ENCODE peak calls at places on chromosomes 3 and 15, in six cellular contexts. A, B, W, G, K and Q are unnamed samples.

GRCh38 chr15:41930221-41930866 is 36.5 kb upstream of the SPTBN5 start:
- DNase-seq in A (peak; percentile 95), B (peak; percentile 64), W (peak; percentile 94), G (peak; percentile 97), K (peak; percentile 84), Q (no peak)

GRCh38 chr15:90184786-90185704 is 16.1 kb upstream of the SEMA4B start:
- DNase-seq in A (peak; percentile 32), B (peak; percentile 75), W (no peak), G (no peak), K (peak; percentile 81), Q (no peak)

GRCh38 chr3:129577925-129578742 is 28.3 kb downstream of the PLXND1 start:
- DNase-seq in A (no peak), B (no peak), W (no peak), G (no peak), K (peak; percentile 74), Q (no peak)

GRCh38 chr3:18122264-18122663 is 302.9 kb downstream of the SATB1 start:
- DNase-seq in A (no peak), B (no peak), W (no peak), G (no peak), K (no peak), Q (no peak)

GRCh38 chr3:144112036-144112435 is 140.4 kb downstream of the DIPK2A start:
- DNase-seq in A (no peak), B (no peak), W (no peak), G (no peak), K (no peak), Q (no peak)

GRCh38 chr3:144403040-144403457 is 431.4 kb downstream of the DIPK2A start:
- DNase-seq in A (no peak), B (no peak), W (no peak), G (no peak), K (no peak), Q (no peak)

GRCh38 chr15:23437673-23438072 is 9.4 kb downstream of the GOLGA6L2 start:
- DNase-seq in A (no peak), B (no peak), W (no peak), G (no peak), K (no peak), Q (no peak)

GRCh38 chr15:58243083-58243482 is 104.9 kb downstream of the AQP9 start:
- DNase-seq in A (no peak), B (no peak), W (no peak), G (no peak), K (no peak), Q (no peak)

GRCh38 chr3:191963182-191963581 is 502.2 kb downstream of the PYDC2 start:
- DNase-seq in A (peak; percentile 83), B (no peak), W (peak; percentile 84), G (no peak), K (no peak), Q (no peak)

GRCh38 chr3:10470666-10471336 is 34.6 kb downstream of the ATP2B2 start:
- DNase-seq in A (no peak), B (no peak), W (no peak), G (no peak), K (no peak), Q (no peak)

GRCh38 chr15:61824291-61824690 is 236.0 kb downstream of the VPS13C start:
- DNase-seq in A (no peak), B (no peak), W (no peak), G (no peak), K (no peak), Q (no peak)

GRCh38 chr15:42800731-42801474 is 64.0 kb upstream of the CDAN1 start:
- DNase-seq in A (no peak), B (no peak), W (no peak), G (no peak), K (no peak), Q (no peak)

GRCh38 chr15:62790531-62790930 is 252.0 kb upstream of the TPM1 start:
- DNase-seq in A (no peak), B (no peak), W (no peak), G (no peak), K (no peak), Q (no peak)

GRCh38 chr15:85690546-85691226 is 104.0 kb downstream of the KLHL25 start:
- DNase-seq in A (no peak), B (no peak), W (no peak), G (no peak), K (no peak), Q (no peak)

GRCh38 chr3:48155122-48155521 is 33.1 kb downstream of the CDC25A start:
- DNase-seq in A (peak; percentile 68), B (no peak), W (peak; percentile 33), G (peak; percentile 94), K (no peak), Q (no peak)

GRCh38 chr15:25719101-25719985 is 143.8 kb downstream of the ATP10A start:
- DNase-seq in A (no peak), B (no peak), W (no peak), G (no peak), K (no peak), Q (no peak)

GRCh38 chr3:116155830-116156229 is 289.5 kb downstream of the LSAMP start:
- DNase-seq in A (no peak), B (no peak), W (no peak), G (peak; percentile 26), K (no peak), Q (no peak)

GRCh38 chr3:14377838-14378169 is 24.6 kb upstream of the SLC6A6 start:
- DNase-seq in A (no peak), B (no peak), W (no peak), G (no peak), K (peak; percentile 48), Q (no peak)

GRCh38 chr3:53628546-53629395 is 134.4 kb downstream of the CACNA1D start:
- DNase-seq in A (no peak), B (no peak), W (no peak), G (no peak), K (no peak), Q (no peak)

DNA sequence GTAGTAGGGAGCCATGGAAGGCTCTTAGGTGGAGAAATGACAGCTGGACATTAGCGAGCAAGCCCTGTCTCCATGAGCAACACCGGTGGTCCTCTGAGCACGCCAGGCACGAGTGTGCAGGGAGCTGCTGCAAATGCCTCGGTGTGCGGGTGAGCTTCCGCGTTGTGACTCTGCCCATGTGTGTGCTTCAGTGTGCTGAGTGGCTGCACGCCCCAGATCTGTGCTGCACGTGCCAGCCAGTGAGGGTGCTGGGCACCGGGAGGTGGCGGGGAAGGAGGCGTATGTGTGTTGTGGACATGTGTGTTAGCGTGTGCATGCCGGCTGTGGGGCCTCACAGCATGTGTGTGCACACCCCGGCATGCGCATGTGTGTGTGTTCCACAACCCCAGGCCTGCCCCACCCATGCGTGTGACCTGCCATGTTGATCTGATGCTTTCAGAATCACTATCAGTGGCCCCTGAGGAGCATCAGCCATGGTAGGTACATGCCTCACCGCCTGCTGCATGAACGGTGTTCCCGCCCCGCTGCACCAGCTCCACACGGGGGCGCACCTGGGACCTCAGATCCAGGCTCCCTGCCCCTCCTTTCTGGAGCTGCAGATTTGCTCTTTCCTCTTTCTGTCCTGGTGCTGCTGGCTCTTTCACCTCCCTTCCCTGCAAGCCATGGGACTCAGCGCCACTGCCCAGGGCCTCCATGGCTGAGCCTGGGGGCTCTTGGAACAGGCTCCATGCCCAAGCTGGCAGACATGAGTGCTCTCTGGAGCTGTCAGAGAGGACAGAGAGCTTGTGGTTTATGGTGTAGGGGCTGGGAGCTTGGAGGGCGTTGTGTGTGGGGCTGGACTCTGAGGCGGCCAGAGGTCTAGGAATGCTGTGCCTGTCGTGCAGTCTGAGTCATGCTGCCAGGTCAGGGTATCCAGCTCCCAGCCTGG is 169.4 kb downstream of the TBC1D2B start:
- DNase-seq in A (peak; percentile 50), B (no peak), W (no peak), G (peak; percentile 18), K (peak; percentile 43), Q (peak; percentile 31)
- TF ChIP-seq CTCF in A (peak; percentile 77), B (peak; percentile 48), W (peak; percentile 57), G (peak; percentile 32), K (peak; percentile 46), Q (peak; percentile 65)

GRCh38 chr3:162742159-162742717 is 1245.6 kb downstream of the OTOL1 start:
- DNase-seq in A (no peak), B (no peak), W (no peak), G (no peak), K (no peak), Q (no peak)

GRCh38 chr3:162738778-162739177 is 1242.2 kb downstream of the OTOL1 start:
- DNase-seq in A (peak; percentile 36), B (no peak), W (peak; percentile 6), G (peak; percentile 48), K (no peak), Q (no peak)

GRCh38 chr3:162743091-162743490 is 1246.5 kb downstream of the OTOL1 start:
- DNase-seq in A (no peak), B (no peak), W (no peak), G (peak; percentile 33), K (no peak), Q (no peak)

GRCh38 chr3:162740941-162741596 is 1244.5 kb downstream of the OTOL1 start:
- DNase-seq in A (no peak), B (no peak), W (no peak), G (no peak), K (no peak), Q (no peak)
- TF ChIP-seq CTCF in A (no peak), B (no peak), W (no peak), G (no peak), K (no peak), Q (no peak)

GRCh38 chr15:91586542-91586941 is 267.0 kb upstream of the SLCO3A1 start:
- DNase-seq in A (no peak), B (no peak), W (no peak), G (no peak), K (no peak), Q (no peak)

GRCh38 chr15:91593653-91594052 is 259.9 kb upstream of the SLCO3A1 start:
- DNase-seq in A (peak; percentile 4), B (no peak), W (no peak), G (no peak), K (no peak), Q (no peak)

GRCh38 chr15:91593081-91593480 is 260.4 kb upstream of the SLCO3A1 start:
- DNase-seq in A (peak; percentile 60), B (no peak), W (peak; percentile 60), G (peak; percentile 7), K (no peak), Q (no peak)

GRCh38 chr15:91592586-91592985 is 260.9 kb upstream of the SLCO3A1 start:
- DNase-seq in A (no peak), B (no peak), W (no peak), G (no peak), K (no peak), Q (no peak)

GRCh38 chr15:91589360-91589759 is 264.1 kb upstream of the SLCO3A1 start:
- DNase-seq in A (no peak), B (no peak), W (no peak), G (no peak), K (no peak), Q (no peak)
- TF ChIP-seq CTCF in A (no peak), B (no peak), W (peak; percentile 14), G (no peak), K (no peak), Q (peak; percentile 40)

GRCh38 chr3:157868881-157869280 is 237.3 kb downstream of the SHOX2 start:
- DNase-seq in A (no peak), B (no peak), W (no peak), G (no peak), K (no peak), Q (no peak)

GRCh38 chr3:157871248-157871647 is 235.0 kb downstream of the SHOX2 start:
- DNase-seq in A (no peak), B (no peak), W (no peak), G (no peak), K (no peak), Q (no peak)

GRCh38 chr3:157868168-157868567 is 238.1 kb downstream of the SHOX2 start:
- DNase-seq in A (peak; percentile 46), B (no peak), W (peak; percentile 19), G (peak; percentile 6), K (no peak), Q (no peak)

GRCh38 chr3:157859541-157859940 is 246.7 kb downstream of the SHOX2 start:
- DNase-seq in A (no peak), B (no peak), W (no peak), G (no peak), K (no peak), Q (no peak)

GRCh38 chr3:157865449-157865862 is 240.8 kb downstream of the SHOX2 start:
- DNase-seq in A (no peak), B (no peak), W (no peak), G (no peak), K (peak; percentile 26), Q (no peak)
- TF ChIP-seq CTCF in A (peak; percentile 51), B (peak; percentile 33), W (peak; percentile 46), G (peak; percentile 43), K (no peak), Q (peak; percentile 76)